ENCODE peak calls at places on chromosomes 16 and 17, in six cellular contexts. One of them, this sample, is unnamed.

GRCh38 chr17:74738051-74738996 is 1.3 kb downstream of the RAB37 start:
- DNase-seq in brain microvascular endothelial cell: no peak
- DNase-seq in osteoblast: peak
- DNase-seq in H9: no peak
- DNase-seq in body of pancreas: peak
- DNase-seq in OCI-LY7: peak
- DNase-seq in this sample: peak

GRCh38 chr16:66510711-66511614 is 39.0 kb downstream of the TK2 start:
- DNase-seq in brain microvascular endothelial cell: no peak
- DNase-seq in osteoblast: peak
- DNase-seq in H9: no peak
- DNase-seq in body of pancreas: peak
- DNase-seq in OCI-LY7: no peak
- DNase-seq in this sample: no peak

GRCh38 chr16:57361384-57361783 is 2.8 kb downstream of the CCL22 start:
- DNase-seq in brain microvascular endothelial cell: no peak
- DNase-seq in osteoblast: no peak
- DNase-seq in H9: no peak
- DNase-seq in body of pancreas: peak
- DNase-seq in OCI-LY7: no peak
- DNase-seq in this sample: peak

GRCh38 chr17:48444531-48445247 is 14.7 kb upstream of the SKAP1 start:
- DNase-seq in brain microvascular endothelial cell: no peak
- DNase-seq in osteoblast: no peak
- DNase-seq in H9: no peak
- DNase-seq in body of pancreas: no peak
- DNase-seq in OCI-LY7: peak
- DNase-seq in this sample: no peak

GRCh38 chr16:66416981-66417700 is 10.0 kb upstream of the BEAN1 start:
- DNase-seq in brain microvascular endothelial cell: no peak
- DNase-seq in osteoblast: no peak
- DNase-seq in H9: no peak
- DNase-seq in body of pancreas: no peak
- DNase-seq in OCI-LY7: no peak
- DNase-seq in this sample: no peak

GRCh38 chr16:86202760-86203426 is 303.9 kb downstream of the IRF8 start:
- DNase-seq in brain microvascular endothelial cell: no peak
- DNase-seq in osteoblast: no peak
- DNase-seq in H9: no peak
- DNase-seq in body of pancreas: no peak
- DNase-seq in OCI-LY7: no peak
- DNase-seq in this sample: no peak

GRCh38 chr16:49338867-49339266 is 34.7 kb upstream of the C16orf78 start:
- DNase-seq in brain microvascular endothelial cell: no peak
- DNase-seq in osteoblast: no peak
- DNase-seq in H9: no peak
- DNase-seq in body of pancreas: no peak
- DNase-seq in OCI-LY7: peak
- DNase-seq in this sample: no peak

GRCh38 chr17:39636927-39637736 is at the start of gene STARD3:
- DNase-seq in brain microvascular endothelial cell: peak
- DNase-seq in osteoblast: peak
- DNase-seq in H9: peak
- DNase-seq in body of pancreas: peak
- DNase-seq in OCI-LY7: peak
- DNase-seq in this sample: peak

GRCh38 chr16:23893976-23894375 is 58.2 kb downstream of the PRKCB start:
- DNase-seq in brain microvascular endothelial cell: no peak
- DNase-seq in osteoblast: no peak
- DNase-seq in H9: no peak
- DNase-seq in body of pancreas: no peak
- DNase-seq in OCI-LY7: no peak
- DNase-seq in this sample: no peak

DNA sequence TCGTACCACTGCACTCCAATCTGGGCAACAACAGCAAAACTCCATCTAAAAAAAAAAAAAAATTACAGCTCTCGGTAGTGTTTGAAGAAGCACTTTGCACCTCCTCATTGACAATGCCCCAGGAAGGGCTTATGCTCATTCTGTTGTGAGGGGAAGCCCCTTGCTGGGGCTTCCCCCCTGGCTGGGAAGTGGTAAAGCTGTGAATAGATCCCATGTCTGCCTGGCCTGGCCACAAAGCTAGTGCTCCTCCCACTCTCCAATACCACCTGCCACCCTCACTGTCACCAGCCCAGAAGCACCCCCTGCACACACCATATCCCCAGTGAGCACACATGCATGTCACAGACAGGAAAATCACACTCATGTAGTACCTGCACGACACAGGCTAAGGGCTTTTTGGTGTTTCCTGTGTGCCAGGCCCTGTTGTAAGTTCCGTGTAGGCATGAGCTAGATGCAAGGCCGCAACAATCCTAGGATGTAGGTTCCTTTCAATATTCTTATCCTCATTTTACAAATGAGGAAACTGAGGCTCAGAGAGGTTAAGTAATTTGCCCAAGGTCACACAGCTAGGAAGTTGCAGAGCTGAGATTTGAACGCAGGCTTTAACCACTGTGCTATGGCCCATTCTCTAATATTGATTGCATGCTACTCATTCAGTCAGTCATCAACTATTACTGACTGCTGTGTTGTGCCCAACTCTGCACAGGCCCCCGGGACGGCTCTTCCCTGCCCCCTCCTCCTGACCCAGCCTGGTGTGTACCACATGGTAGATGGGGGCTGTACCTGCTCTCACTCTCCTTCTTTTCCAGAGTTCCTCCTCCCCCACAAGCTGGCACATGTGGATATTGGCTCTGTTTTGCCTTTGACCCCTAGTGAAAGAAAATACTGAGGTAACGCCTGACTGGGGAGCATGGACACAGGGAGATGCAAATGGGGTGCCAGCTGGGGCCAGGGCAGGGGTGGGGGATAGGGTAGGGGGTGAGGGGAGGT is 11.9 kb upstream of the COL1A1 start:
- DNase-seq in brain microvascular endothelial cell: no peak
- DNase-seq in osteoblast: peak
- DNase-seq in H9: peak
- DNase-seq in body of pancreas: no peak
- DNase-seq in OCI-LY7: peak
- DNase-seq in this sample: no peak
- H3K27ac ChIP-seq in brain microvascular endothelial cell: no peak
- H3K27ac ChIP-seq in osteoblast: peak
- H3K27ac ChIP-seq in H9: no peak
- H3K27ac ChIP-seq in body of pancreas: no peak
- H3K27ac ChIP-seq in OCI-LY7: no peak
- H3K27ac ChIP-seq in this sample: no peak

DNA sequence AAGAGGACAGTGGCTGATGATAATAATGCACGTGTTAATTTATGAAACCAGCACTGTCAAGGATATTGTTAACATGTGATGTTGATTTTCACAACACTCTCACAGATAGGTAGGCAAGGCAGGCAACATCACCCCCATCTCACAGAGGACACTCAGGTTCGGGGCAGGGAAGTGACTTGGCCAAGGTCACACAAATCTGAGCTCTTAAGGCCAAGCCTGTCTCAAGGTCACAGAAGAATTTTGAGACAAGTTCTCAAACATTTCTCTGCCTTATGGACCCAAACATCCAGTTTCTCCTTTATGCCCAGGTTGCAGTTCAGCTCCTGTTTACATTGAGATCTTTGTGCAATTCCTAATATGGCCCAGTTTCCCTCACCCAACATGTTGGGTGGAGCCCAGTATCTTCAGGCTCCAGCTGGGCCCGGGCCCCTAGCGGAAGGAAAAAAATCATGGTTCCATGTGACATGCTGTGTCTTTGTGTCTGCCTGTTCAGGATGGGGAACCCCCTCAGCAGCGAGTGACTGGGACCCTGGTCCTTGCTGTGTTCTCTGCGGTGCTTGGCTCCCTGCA is 1.3 kb downstream of the SLC2A4 start:
- DNase-seq in brain microvascular endothelial cell: no peak
- DNase-seq in osteoblast: peak
- DNase-seq in H9: no peak
- DNase-seq in body of pancreas: no peak
- DNase-seq in OCI-LY7: no peak
- DNase-seq in this sample: no peak
- H3K27ac ChIP-seq in brain microvascular endothelial cell: no peak
- H3K27ac ChIP-seq in osteoblast: no peak
- H3K27ac ChIP-seq in H9: no peak
- H3K27ac ChIP-seq in body of pancreas: no peak
- H3K27ac ChIP-seq in OCI-LY7: no peak
- H3K27ac ChIP-seq in this sample: no peak

DNA sequence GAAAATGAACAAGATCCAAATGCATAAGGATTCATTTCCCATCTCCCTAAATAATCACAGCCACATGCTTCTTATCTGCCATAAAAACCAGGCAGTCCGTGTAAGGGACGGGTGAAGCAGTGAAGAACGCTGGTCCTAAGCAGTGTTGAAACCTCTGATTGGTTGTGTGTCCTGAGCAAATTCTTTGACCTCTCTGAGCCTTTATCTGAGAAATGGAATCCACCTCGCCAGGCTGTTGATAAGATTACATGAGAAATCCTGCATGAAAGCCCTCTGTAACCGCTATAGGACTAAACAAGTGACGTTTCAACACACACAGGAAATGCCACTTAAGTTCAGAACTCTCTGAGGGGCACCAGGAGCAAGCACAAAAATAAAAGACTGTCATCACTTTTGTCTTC is 26.8 kb downstream of the GAS7 start:
- DNase-seq in brain microvascular endothelial cell: peak
- DNase-seq in osteoblast: no peak
- DNase-seq in H9: no peak
- DNase-seq in body of pancreas: no peak
- DNase-seq in OCI-LY7: no peak
- DNase-seq in this sample: no peak
- H3K27ac ChIP-seq in brain microvascular endothelial cell: no peak
- H3K27ac ChIP-seq in osteoblast: no peak
- H3K27ac ChIP-seq in H9: no peak
- H3K27ac ChIP-seq in body of pancreas: no peak
- H3K27ac ChIP-seq in OCI-LY7: no peak
- H3K27ac ChIP-seq in this sample: no peak

GRCh38 chr17:43132117-43132516 is 7.0 kb upstream of the BRCA1 start:
- DNase-seq in brain microvascular endothelial cell: no peak
- DNase-seq in osteoblast: no peak
- DNase-seq in H9: no peak
- DNase-seq in body of pancreas: no peak
- DNase-seq in OCI-LY7: no peak
- DNase-seq in this sample: no peak

GRCh38 chr17:43129671-43130010 is 4.5 kb upstream of the BRCA1 start:
- DNase-seq in brain microvascular endothelial cell: no peak
- DNase-seq in osteoblast: no peak
- DNase-seq in H9: no peak
- DNase-seq in body of pancreas: no peak
- DNase-seq in OCI-LY7: peak
- DNase-seq in this sample: no peak

GRCh38 chr17:43125967-43126910 is 1.1 kb upstream of the BRCA1 start:
- DNase-seq in brain microvascular endothelial cell: no peak
- DNase-seq in osteoblast: no peak
- DNase-seq in H9: peak
- DNase-seq in body of pancreas: no peak
- DNase-seq in OCI-LY7: no peak
- DNase-seq in this sample: peak

GRCh38 chr17:43125133-43125966 is at the start of gene BRCA1:
- DNase-seq in brain microvascular endothelial cell: peak
- DNase-seq in osteoblast: peak
- DNase-seq in H9: peak
- DNase-seq in body of pancreas: peak
- DNase-seq in OCI-LY7: peak
- DNase-seq in this sample: peak

DNA sequence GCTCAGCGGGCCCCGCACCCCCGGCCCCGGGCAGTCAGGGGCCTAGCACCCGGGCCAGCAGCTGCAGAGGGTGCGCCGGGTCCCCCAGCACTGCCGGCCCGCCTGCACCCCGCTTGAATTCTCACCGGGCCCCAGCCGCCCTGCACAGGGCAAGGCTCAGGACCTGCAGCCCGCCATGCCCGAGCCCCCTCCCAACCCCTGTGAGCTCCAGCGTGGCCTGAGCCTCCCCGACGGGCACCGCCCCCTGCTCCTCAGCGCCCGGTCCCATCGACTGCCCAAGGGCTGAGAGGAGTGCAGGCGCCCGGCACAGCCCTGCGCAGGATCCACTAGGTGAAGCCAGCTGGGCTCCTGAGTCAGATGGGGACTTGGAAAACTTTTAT is 1.7 kb upstream of the BRCA1 start:
- DNase-seq in brain microvascular endothelial cell: no peak
- DNase-seq in osteoblast: no peak
- DNase-seq in H9: no peak
- DNase-seq in body of pancreas: no peak
- DNase-seq in OCI-LY7: no peak
- DNase-seq in this sample: no peak
- H3K27ac ChIP-seq in brain microvascular endothelial cell: no peak
- H3K27ac ChIP-seq in osteoblast: no peak
- H3K27ac ChIP-seq in H9: no peak
- H3K27ac ChIP-seq in body of pancreas: no peak
- H3K27ac ChIP-seq in OCI-LY7: no peak
- H3K27ac ChIP-seq in this sample: no peak

DNA sequence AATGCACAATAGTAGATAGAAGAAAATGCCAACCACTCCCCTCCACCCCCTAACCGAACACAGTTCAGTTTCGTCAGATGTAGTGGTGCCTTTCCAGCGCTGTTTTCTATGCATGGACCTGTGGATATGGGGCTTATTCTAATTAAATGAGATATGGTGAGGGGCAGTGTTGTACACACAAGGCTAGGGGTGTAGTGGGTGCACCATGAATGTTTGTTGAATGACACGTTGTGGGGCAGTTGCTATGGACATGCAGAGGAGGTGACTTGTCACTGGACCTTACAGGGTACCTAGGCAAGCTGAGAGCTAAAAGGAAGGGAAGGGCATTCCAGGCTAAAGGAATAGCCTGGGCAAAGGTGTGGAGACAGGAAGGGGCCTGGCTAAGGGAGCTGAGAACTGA is 3.4 kb downstream of the PDK2 start:
- DNase-seq in brain microvascular endothelial cell: no peak
- DNase-seq in osteoblast: peak
- DNase-seq in H9: no peak
- DNase-seq in body of pancreas: no peak
- DNase-seq in OCI-LY7: no peak
- DNase-seq in this sample: no peak
- H3K27ac ChIP-seq in brain microvascular endothelial cell: no peak
- H3K27ac ChIP-seq in osteoblast: no peak
- H3K27ac ChIP-seq in H9: no peak
- H3K27ac ChIP-seq in body of pancreas: peak
- H3K27ac ChIP-seq in OCI-LY7: no peak
- H3K27ac ChIP-seq in this sample: peak